ENCODE peak calls at places on chromosomes 4 and X, in four cellular contexts. One of them, this sample, is unnamed.
A peak's percentile ranks its signal among the peaks of the same experiment; 100 is the strongest.

GRCh38 chrX:31540313-31540712 is 468.5 kb upstream of the FTHL17 start:
- DNase-seq in SK-N-SH: no peak
- DNase-seq in GM12878: no peak
- DNase-seq in K562: no peak
- DNase-seq in this sample: no peak

GRCh38 chrX:132875705-132876508 is 82.5 kb downstream of the HS6ST2 start:
- DNase-seq in SK-N-SH: no peak
- DNase-seq in GM12878: no peak
- DNase-seq in K562: no peak
- DNase-seq in this sample: no peak

GRCh38 chr4:36222702-36223101 is 21.6 kb downstream of the ARAP2 start:
- DNase-seq in SK-N-SH: no peak
- DNase-seq in GM12878: no peak
- DNase-seq in K562: no peak
- DNase-seq in this sample: no peak

GRCh38 chrX:130523460-130524394 is 121.9 kb downstream of the RBMX2 start:
- DNase-seq in SK-N-SH: peak; percentile 80
- DNase-seq in GM12878: no peak
- DNase-seq in K562: peak; percentile 78
- DNase-seq in this sample: peak; percentile 66

GRCh38 chr4:98232202-98232601 is 29.0 kb upstream of the RAP1GDS1 start:
- DNase-seq in SK-N-SH: no peak
- DNase-seq in GM12878: no peak
- DNase-seq in K562: no peak
- DNase-seq in this sample: no peak

GRCh38 chr4:47510506-47511143 is 25.6 kb downstream of the ATP10D start:
- DNase-seq in SK-N-SH: no peak
- DNase-seq in GM12878: peak; percentile 90
- DNase-seq in K562: no peak
- DNase-seq in this sample: no peak

GRCh38 chr4:42328978-42329377 is 68.3 kb upstream of the SHISA3 start:
- DNase-seq in SK-N-SH: no peak
- DNase-seq in GM12878: no peak
- DNase-seq in K562: no peak
- DNase-seq in this sample: no peak

GRCh38 chr4:67035501-67035900 is 509.8 kb downstream of the CENPC start:
- DNase-seq in SK-N-SH: no peak
- DNase-seq in GM12878: no peak
- DNase-seq in K562: no peak
- DNase-seq in this sample: no peak

GRCh38 chrX:103362504-103362903 is 6.2 kb downstream of the TCEAL9 start:
- DNase-seq in SK-N-SH: no peak
- DNase-seq in GM12878: no peak
- DNase-seq in K562: no peak
- DNase-seq in this sample: no peak

DNA sequence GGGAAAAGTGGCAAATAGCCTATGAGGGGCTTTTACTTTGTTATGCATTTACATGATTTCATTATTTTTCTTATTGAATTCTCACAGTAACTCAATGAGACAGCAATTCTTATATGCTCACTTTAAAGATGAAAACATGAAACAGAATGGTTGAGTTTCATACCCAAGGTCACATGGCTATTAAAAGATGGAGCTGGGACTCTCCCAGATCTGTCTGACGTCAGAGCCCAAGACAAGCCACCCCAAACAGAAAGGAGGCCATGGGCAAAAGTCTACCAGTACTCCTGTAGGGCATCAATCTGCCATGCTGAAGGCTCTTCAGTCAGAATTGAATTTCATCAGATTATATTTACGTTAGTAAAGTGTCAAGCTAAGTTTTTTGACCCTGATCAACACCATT is 13.2 kb downstream of the HSD17B11 start:
- DNase-seq in SK-N-SH: no peak
- DNase-seq in GM12878: no peak
- DNase-seq in K562: no peak
- DNase-seq in this sample: no peak
- TF ChIP-seq NRF1 in SK-N-SH: no peak
- TF ChIP-seq NRF1 in GM12878: no peak
- TF ChIP-seq NRF1 in K562: no peak
- TF ChIP-seq NRF1 in this sample: no peak

GRCh38 chr4:81352476-81352875 is 119.2 kb downstream of the RASGEF1B start:
- DNase-seq in SK-N-SH: no peak
- DNase-seq in GM12878: no peak
- DNase-seq in K562: no peak
- DNase-seq in this sample: no peak
- TF ChIP-seq NRF1 in SK-N-SH: no peak
- TF ChIP-seq NRF1 in GM12878: no peak
- TF ChIP-seq NRF1 in K562: no peak
- TF ChIP-seq NRF1 in this sample: no peak

GRCh38 chrX:135112096-135112729 is 8.1 kb downstream of the ETDB start:
- DNase-seq in SK-N-SH: peak; percentile 33
- DNase-seq in GM12878: no peak
- DNase-seq in K562: peak; percentile 10
- DNase-seq in this sample: no peak
- TF ChIP-seq NRF1 in SK-N-SH: no peak
- TF ChIP-seq NRF1 in GM12878: no peak
- TF ChIP-seq NRF1 in K562: no peak
- TF ChIP-seq NRF1 in this sample: no peak

GRCh38 chrX:19814778-19815177 is 72.6 kb downstream of the SH3KBP1 start:
- DNase-seq in SK-N-SH: no peak
- DNase-seq in GM12878: no peak
- DNase-seq in K562: no peak
- DNase-seq in this sample: no peak

GRCh38 chrX:19810370-19810769 is 77.0 kb downstream of the SH3KBP1 start:
- DNase-seq in SK-N-SH: peak; percentile 48
- DNase-seq in GM12878: no peak
- DNase-seq in K562: no peak
- DNase-seq in this sample: no peak

GRCh38 chrX:19810809-19811208 is 76.6 kb downstream of the SH3KBP1 start:
- DNase-seq in SK-N-SH: no peak
- DNase-seq in GM12878: no peak
- DNase-seq in K562: no peak
- DNase-seq in this sample: no peak

GRCh38 chrX:19811807-19812604 is 75.4 kb downstream of the SH3KBP1 start:
- DNase-seq in SK-N-SH: no peak
- DNase-seq in GM12878: no peak
- DNase-seq in K562: no peak
- DNase-seq in this sample: no peak

GRCh38 chrX:19814240-19814639 is 73.2 kb downstream of the SH3KBP1 start:
- DNase-seq in SK-N-SH: no peak
- DNase-seq in GM12878: no peak
- DNase-seq in K562: no peak
- DNase-seq in this sample: peak; percentile 5
- TF ChIP-seq NRF1 in SK-N-SH: no peak
- TF ChIP-seq NRF1 in GM12878: no peak
- TF ChIP-seq NRF1 in K562: no peak
- TF ChIP-seq NRF1 in this sample: no peak

GRCh38 chr4:106569151-106570029 is 200.8 kb upstream of the GIMD1 start:
- DNase-seq in SK-N-SH: no peak
- DNase-seq in GM12878: no peak
- DNase-seq in K562: no peak
- DNase-seq in this sample: no peak

DNA sequence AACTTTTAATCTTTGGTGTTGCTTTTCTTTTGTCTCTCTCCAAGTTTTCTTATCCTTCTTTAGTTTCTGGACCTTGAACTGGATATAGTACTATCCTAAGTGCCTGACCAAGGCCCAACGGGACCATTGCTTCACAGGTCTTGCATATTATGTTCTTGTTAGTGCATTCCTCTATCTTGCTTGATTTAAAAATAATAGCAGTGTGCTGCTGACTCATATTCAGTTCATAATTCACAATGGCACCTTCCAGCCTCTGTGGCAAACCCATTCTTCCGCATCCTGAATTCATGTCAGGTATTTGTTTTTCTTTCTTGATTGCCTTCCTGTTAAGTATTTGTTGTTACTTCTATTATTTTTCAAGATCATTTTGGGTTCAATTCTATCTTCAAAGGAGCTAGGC is 197.1 kb upstream of the GIMD1 start:
- DNase-seq in SK-N-SH: no peak
- DNase-seq in GM12878: no peak
- DNase-seq in K562: no peak
- DNase-seq in this sample: no peak
- TF ChIP-seq NRF1 in SK-N-SH: no peak
- TF ChIP-seq NRF1 in GM12878: no peak
- TF ChIP-seq NRF1 in K562: no peak
- TF ChIP-seq NRF1 in this sample: no peak

This sample was measured in H1.